ENCODE peak calls at places on chromosomes 12 and 14, in nine cellular contexts. H, E, Z, L, C, B, O, V and D are unnamed samples.

GRCh38 chr12:45914090-45914489 is 76.3 kb downstream of the SCAF11 start:
- DNase-seq in L (peak), H (peak), V (no peak), Z (peak), B (no peak), C (no peak), O (no peak), E (peak), D (peak)

GRCh38 chr12:99959549-99960170 is 25.1 kb downstream of the ANKS1B start:
- DNase-seq in V (no peak), B (no peak), E (peak), Z (no peak), O (peak), C (no peak), L (no peak), H (peak), D (no peak)

GRCh38 chr12:6603095-6603567 is 4.0 kb downstream of the CHD4 start:
- DNase-seq in V (peak), B (no peak), O (peak), L (no peak), C (peak), E (peak), Z (peak), H (no peak), D (no peak)

GRCh38 chr14:47675239-47675488 is 241 bp downstream of the MDGA2 start:
- DNase-seq in E (no peak), L (no peak), B (no peak), V (no peak), O (no peak), Z (peak), H (no peak), C (no peak), D (no peak)

GRCh38 chr12:121986494-121987245 is 35.0 kb upstream of the BCL7A start:
- DNase-seq in C (no peak), V (no peak), H (no peak), O (no peak), B (no peak), E (no peak), Z (no peak), L (no peak), D (no peak)

GRCh38 chr12:64760808-64761573 is 1.8 kb upstream of the GNS start:
- DNase-seq in O (no peak), Z (no peak), V (peak), E (no peak), C (no peak), B (no peak), L (no peak), H (no peak), D (no peak)

GRCh38 chr14:64364907-64365306 is 23.2 kb upstream of the MTHFD1 start:
- DNase-seq in C (no peak), E (peak), H (peak), O (no peak), V (no peak), Z (no peak), B (no peak), L (no peak), D (no peak)

GRCh38 chr14:36856095-36856878 is 194.6 kb downstream of the PAX9 start:
- DNase-seq in L (no peak), B (no peak), V (no peak), E (peak), C (no peak), O (no peak), H (peak), Z (no peak), D (peak)

GRCh38 chr12:26251600-26251999 is 56.2 kb downstream of the SSPN start:
- DNase-seq in C (no peak), B (no peak), V (no peak), O (no peak), E (no peak), Z (no peak), H (no peak), L (no peak), D (no peak)

GRCh38 chr12:42182394-42182793 is 37.7 kb upstream of the GXYLT1 start:
- DNase-seq in E (no peak), V (no peak), B (no peak), Z (no peak), C (no peak), L (no peak), H (no peak), O (no peak), D (no peak)

GRCh38 chr14:71117839-71118743 is 210.8 kb downstream of the PCNX1 start:
- DNase-seq in E (peak), O (no peak), B (no peak), C (peak), L (peak), H (peak), V (no peak), Z (no peak), D (peak)
- H2AFZ ChIP-seq in E (no peak), O (no peak), B (no peak), C (peak), L (no peak), H (peak), V (no peak), Z (no peak), D (no peak)

DNA sequence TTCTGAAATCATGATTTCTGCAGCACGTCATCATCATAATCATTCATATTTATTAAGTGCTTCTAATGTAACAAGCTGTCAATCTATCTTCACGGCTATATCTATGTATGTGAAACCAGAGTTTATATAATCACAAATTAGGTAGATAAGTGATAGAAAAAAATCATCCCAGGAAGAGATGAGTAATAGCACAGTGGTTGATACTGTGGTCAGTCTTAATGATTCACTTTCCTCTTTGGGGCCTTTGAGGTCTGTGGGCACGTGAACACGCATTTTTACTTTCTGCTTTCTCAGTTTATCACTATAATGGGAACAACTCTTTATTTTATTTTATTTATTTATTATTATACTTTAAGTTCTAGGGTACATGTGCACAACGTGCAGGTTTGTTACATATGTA is 265.9 kb upstream of the NOVA1 start:
- DNase-seq in Z (no peak), H (peak), E (peak), L (no peak), V (no peak), B (no peak), C (no peak), O (no peak), D (no peak)
- TF ChIP-seq EZH2phosphoT487 in Z (no peak), H (no peak), E (no peak), L (no peak), V (no peak), B (no peak), C (no peak), O (no peak), D (no peak)

GRCh38 chr12:29562167-29562776 is 64.8 kb upstream of the OVCH1 start:
- DNase-seq in B (no peak), O (no peak), Z (no peak), E (peak), H (no peak), C (no peak), V (no peak), L (no peak), D (no peak)
- H2AFZ ChIP-seq in B (no peak), O (no peak), Z (no peak), E (peak), H (no peak), C (no peak), V (no peak), L (no peak), D (no peak)

DNA sequence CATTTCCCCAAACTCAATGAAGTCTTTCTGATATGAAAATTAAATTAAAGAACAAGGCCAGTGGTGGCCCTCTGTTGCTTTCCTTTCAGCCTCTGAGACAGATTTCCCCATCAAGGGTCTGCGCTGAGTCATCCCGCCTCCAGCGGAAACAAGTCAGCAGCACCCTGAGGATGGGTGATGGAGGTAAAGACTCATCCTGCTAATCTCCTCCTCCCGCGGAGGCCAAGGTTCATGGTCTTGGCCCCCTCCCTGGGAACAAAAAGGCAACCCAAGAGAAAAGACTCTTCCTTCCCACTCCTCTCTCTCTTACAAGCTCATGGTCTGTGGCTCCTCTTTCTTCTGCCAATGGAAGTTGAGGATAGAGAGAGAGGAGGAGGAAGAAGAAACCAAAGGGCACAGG is 9.0 kb upstream of the NUMB start:
- DNase-seq in E (peak), C (no peak), O (no peak), V (no peak), H (no peak), L (no peak), B (no peak), Z (no peak), D (no peak)
- TF ChIP-seq EZH2phosphoT487 in E (no peak), C (no peak), O (no peak), V (no peak), H (no peak), L (no peak), B (no peak), Z (no peak), D (no peak)

DNA sequence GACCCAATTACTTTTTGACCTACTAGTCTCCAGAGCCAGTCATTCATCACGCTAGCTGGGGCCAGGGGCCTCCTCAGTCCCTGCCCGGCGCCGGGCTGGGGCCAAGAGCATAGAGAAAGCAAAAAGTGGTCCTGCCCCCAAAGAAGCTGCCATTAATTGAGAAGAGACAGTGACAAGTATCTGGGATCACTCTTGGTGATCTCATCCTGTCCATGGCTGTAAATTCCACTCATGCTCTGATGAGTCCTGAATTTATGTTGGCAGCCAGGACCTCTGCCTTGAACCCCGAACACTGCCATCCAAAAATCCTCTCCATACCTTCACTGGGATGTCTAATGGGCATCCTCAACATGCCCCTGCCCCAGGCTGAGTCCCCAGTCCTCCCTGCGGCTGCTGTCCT is 34.4 kb upstream of the DLK1 start:
- DNase-seq in E (peak), H (no peak), Z (no peak), O (no peak), B (no peak), C (no peak), L (no peak), V (no peak), D (no peak)
- H2AFZ ChIP-seq in E (no peak), H (peak), Z (no peak), O (no peak), B (no peak), C (no peak), L (no peak), V (no peak), D (no peak)

DNA sequence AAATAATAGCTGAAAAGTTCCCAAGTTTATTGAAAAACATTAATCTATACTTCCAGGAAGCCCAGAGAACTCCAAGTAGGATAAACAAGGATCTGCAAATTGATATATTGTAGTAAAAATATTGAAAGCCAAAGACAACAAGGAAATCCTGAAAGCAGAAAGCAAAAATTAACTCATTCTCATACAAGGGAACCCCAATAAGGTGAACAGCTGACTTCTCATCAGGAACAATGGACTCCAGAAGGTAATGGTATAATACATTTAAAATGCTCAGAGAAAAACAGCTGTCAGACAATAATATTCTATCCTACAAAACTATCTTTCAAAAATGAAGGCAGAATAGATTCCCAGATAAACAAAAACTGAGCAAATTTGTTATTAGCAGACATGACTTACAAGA is 138.1 kb upstream of the BMP4 start:
- DNase-seq in B (no peak), Z (no peak), C (peak), E (peak), V (no peak), H (no peak), L (no peak), O (no peak), D (no peak)
- TF ChIP-seq EZH2phosphoT487 in B (no peak), Z (no peak), C (no peak), E (no peak), V (no peak), H (no peak), L (no peak), O (no peak), D (no peak)

DNA sequence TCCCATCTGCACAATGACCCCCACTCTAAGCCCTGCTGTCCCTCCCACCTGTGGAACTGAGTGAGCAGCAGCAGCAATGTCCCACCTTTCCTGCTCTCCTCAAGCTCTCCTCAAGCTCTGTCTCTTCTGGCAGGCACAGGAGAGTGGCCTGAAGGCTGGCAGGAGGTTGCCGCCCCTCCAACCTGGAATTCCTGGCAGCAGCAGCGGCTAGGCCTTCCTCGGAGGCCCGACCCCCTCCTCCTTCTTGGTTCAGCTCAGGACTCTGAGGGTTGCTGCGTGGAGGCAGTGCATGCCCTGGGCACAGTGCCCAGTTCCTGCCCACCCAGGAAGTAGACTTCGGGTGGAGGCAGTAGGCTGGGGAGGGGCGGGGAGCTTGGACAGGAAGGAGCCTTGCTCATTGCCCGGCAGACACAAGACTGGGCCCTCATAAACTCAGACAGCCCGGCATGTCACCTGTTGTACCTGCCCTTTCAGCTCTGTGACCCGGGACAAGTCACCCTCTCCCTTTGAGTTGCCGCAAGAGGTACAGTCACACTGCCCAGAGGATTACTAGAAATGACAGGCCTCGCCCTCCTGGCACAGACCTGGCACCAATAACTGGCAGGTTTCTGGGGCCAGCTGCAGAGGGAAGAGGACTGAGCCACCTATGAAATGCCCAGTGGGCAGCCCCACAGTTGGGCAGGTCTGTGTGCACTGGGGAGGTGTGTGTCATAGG is 2.1 kb upstream of the SERPINA1 start:
- DNase-seq in H (peak), V (no peak), L (no peak), B (no peak), Z (no peak), C (no peak), E (no peak), O (no peak), D (peak)
- H2AFZ ChIP-seq in H (no peak), V (no peak), L (no peak), B (no peak), Z (peak), C (no peak), E (no peak), O (peak), D (peak)

GRCh38 chr12:113341535-113341934 is 6.6 kb upstream of the SLC8B1 start:
- DNase-seq in Z (no peak), E (no peak), H (no peak), C (no peak), L (no peak), B (no peak), V (no peak), O (no peak), D (no peak)

GRCh38 chr12:113340061-113340460 is 5.2 kb upstream of the SLC8B1 start:
- DNase-seq in E (no peak), L (no peak), O (no peak), Z (no peak), H (no peak), C (no peak), B (no peak), V (no peak), D (no peak)

GRCh38 chr12:113333877-113334785 is 778 bp downstream of the SLC8B1 start:
- DNase-seq in V (peak), Z (no peak), C (peak), O (no peak), L (no peak), H (peak), B (no peak), E (peak), D (no peak)

GRCh38 chr12:113334786-113335539 is at the start of gene SLC8B1:
- DNase-seq in Z (peak), E (peak), O (peak), H (peak), B (no peak), C (peak), L (peak), V (peak), D (peak)

GRCh38 chr12:113339540-113339939 is 4.6 kb upstream of the SLC8B1 start:
- DNase-seq in L (no peak), C (no peak), O (no peak), V (no peak), B (no peak), E (no peak), Z (no peak), H (no peak), D (no peak)
- TF ChIP-seq EZH2phosphoT487 in L (no peak), C (no peak), O (no peak), V (no peak), B (no peak), E (no peak), Z (no peak), H (no peak), D (no peak)